ENCODE peak calls at places on chromosomes 1 and 21, in seven cellular contexts. D is OCI-LY7, P is AG04450, L is lung, J is GM23248, T is heart left ventricle, V is Caco-2. C is an unnamed sample.

GRCh38 chr21:34878501-34878900 is 170.6 kb downstream of the RUNX1 start:
- DNase-seq in T (no peak), D (no peak), J (peak; percentile 47), L (peak; percentile 78), P (no peak), V (no peak), C (no peak)

GRCh38 chr21:22791376-22791775 is 1793.2 kb downstream of the NCAM2 start:
- DNase-seq in P (no peak), D (no peak), V (no peak), J (no peak), L (no peak), T (no peak), C (no peak)

GRCh38 chr1:158043232-158043631 is 49.8 kb downstream of the KIRREL1 start:
- DNase-seq in V (no peak), L (no peak), T (no peak), P (no peak), J (no peak), D (no peak), C (no peak)

GRCh38 chr21:33230518-33231324 is 983 bp downstream of the IFNAR2 start:
- DNase-seq in L (peak; percentile 54), D (peak; percentile 83), J (peak; percentile 84), V (peak; percentile 70), P (no peak), T (peak; percentile 72), C (no peak)

GRCh38 chr1:221801773-221802516 is 60.1 kb upstream of the DUSP10 start:
- DNase-seq in J (peak; percentile 83), L (no peak), D (no peak), V (no peak), P (peak; percentile 30), T (no peak), C (no peak)

GRCh38 chr1:188065917-188066316 is 1237.2 kb downstream of the PLA2G4A start:
- DNase-seq in V (no peak), P (peak; percentile 3), D (no peak), J (no peak), L (no peak), T (no peak), C (no peak)

GRCh38 chr1:204190212-204191211 is 5.8 kb downstream of the KISS1 start:
- DNase-seq in D (no peak), T (peak; percentile 39), L (no peak), P (no peak), J (peak; percentile 74), V (peak; percentile 82), C (no peak)

GRCh38 chr1:231929311-231929710 is 302.7 kb downstream of the DISC1 start:
- DNase-seq in P (no peak), J (peak; percentile 25), L (no peak), D (no peak), T (peak; percentile 41), V (no peak), C (no peak)

GRCh38 chr1:154320882-154321608 is at the start of gene AQP10:
- DNase-seq in P (no peak), J (no peak), T (no peak), L (no peak), D (no peak), V (peak; percentile 82), C (no peak)

GRCh38 chr1:68174173-68175113 is 57.9 kb downstream of the WLS start:
- DNase-seq in D (no peak), P (peak; percentile 94), T (peak; percentile 66), V (no peak), J (peak; percentile 96), L (peak; percentile 71), C (no peak)

GRCh38 chr1:24418898-24419628 is 3.5 kb downstream of the NIPAL3 start:
- DNase-seq in D (no peak), P (no peak), L (peak; percentile 70), J (peak; percentile 42), T (no peak), V (no peak), C (no peak)

GRCh38 chr1:210920258-210920657 is 213.7 kb downstream of the KCNH1 start:
- DNase-seq in V (no peak), J (no peak), P (no peak), D (no peak), T (no peak), L (no peak), C (no peak)

GRCh38 chr1:214453109-214453722 is 98.2 kb downstream of the PTPN14 start:
- DNase-seq in D (no peak), V (no peak), P (no peak), L (no peak), J (peak; percentile 69), T (no peak), C (no peak)

GRCh38 chr1:18041107-18041506 is 66.5 kb upstream of the IGSF21 start:
- DNase-seq in T (no peak), P (no peak), D (peak; percentile 65), L (no peak), J (no peak), V (no peak), C (no peak)

GRCh38 chr1:197065549-197065948 is 1.5 kb downstream of the F13B start:
- DNase-seq in J (peak; percentile 67), L (no peak), V (no peak), T (no peak), P (no peak), D (no peak), C (no peak)

GRCh38 chr1:22500476-22500875 is 48.8 kb downstream of the ZBTB40 start:
- DNase-seq in D (no peak), J (peak; percentile 36), L (peak; percentile 70), T (peak; percentile 43), V (no peak), P (peak; percentile 11), C (no peak)

GRCh38 chr21:35352066-35352770 is 303.1 kb upstream of the RUNX1 start:
- DNase-seq in D (no peak), P (no peak), T (no peak), V (no peak), L (no peak), J (peak; percentile 91), C (no peak)

GRCh38 chr1:151989131-151989868 is 4.4 kb downstream of the S100A10 start:
- DNase-seq in T (peak; percentile 77), J (peak; percentile 97), D (no peak), V (peak; percentile 58), L (peak; percentile 82), P (no peak), C (no peak)

GRCh38 chr1:151990856-151991198 is 2.8 kb downstream of the S100A10 start:
- DNase-seq in V (no peak), D (no peak), T (peak; percentile 41), L (peak; percentile 60), P (no peak), J (peak; percentile 76), C (no peak)

GRCh38 chr1:151988405-151988851 is 5.2 kb downstream of the S100A10 start:
- DNase-seq in D (no peak), V (peak; percentile 88), J (peak; percentile 83), P (no peak), T (no peak), L (no peak), C (no peak)

GRCh38 chr1:151991663-151992344 is 1.9 kb downstream of the S100A10 start:
- DNase-seq in L (no peak), J (peak; percentile 55), V (no peak), D (no peak), T (no peak), P (no peak), C (no peak)

DNA sequence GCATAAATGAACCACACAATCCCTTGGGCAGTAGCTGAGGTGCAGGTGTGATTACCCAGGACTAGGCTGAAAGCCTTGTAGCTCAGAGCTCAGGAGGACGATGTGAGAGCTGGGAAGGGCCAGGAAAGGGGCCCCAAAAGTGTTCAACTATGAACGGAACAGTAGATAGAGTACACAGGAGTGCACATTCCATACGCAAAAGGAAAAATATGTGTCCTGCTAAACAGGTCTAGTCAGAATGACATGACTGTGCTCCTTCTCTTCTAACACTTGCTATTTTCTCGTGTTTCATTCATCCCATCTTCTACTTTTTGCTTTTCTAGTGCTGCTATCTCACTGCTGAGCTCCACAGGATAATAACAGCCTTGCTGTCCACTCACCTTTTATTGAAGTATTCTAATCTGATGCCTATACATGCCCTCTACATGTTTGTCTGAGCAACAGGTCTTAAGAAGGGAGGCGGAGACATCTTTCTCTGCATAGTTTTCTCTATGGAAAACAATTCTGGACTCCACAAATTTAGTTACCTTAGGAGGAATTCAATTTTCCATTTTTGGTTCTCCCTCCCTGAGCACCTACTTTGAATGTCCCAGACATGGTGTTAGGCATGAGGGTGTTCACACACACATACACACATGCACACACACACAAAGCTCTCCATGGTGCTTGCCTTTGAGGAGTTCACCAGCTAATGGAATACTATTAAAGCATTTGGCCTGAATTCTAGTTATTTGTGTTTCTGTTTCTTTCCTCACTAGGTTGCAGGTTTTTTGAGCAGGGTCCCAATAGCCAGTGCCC is 3.4 kb downstream of the S100A10 start:
- DNase-seq in P (no peak), J (peak; percentile 38), T (no peak), V (peak; percentile 59), D (no peak), L (no peak), C (no peak)
- H3K4me3 ChIP-seq in P (peak overlapping the region; percentile 94), J (peak overlapping the region; percentile 97), T (peak overlapping the region; percentile 95), V (peak overlapping the region; percentile 88), D (no peak overlapping the region), L (no peak overlapping the region), C (no peak overlapping the region)

GRCh38 chr21:44576025-44576420 is 2.5 kb downstream of the KRTAP10-4 start:
- DNase-seq in P (no peak), D (no peak), V (no peak), T (no peak), L (peak; percentile 22), J (no peak), C (no peak)
- H3K9me3 ChIP-seq in P (peaks cover 31% of the 10 kb centered on the region), D (peaks cover 1% of the 10 kb centered on the region), V (peaks cover 5% of the 10 kb centered on the region), T (peaks cover 30% of the 10 kb centered on the region), L (peaks cover 38% of the 10 kb centered on the region), J (no peaks in the 10 kb centered on the region), C (no peaks in the 10 kb centered on the region)

DNA sequence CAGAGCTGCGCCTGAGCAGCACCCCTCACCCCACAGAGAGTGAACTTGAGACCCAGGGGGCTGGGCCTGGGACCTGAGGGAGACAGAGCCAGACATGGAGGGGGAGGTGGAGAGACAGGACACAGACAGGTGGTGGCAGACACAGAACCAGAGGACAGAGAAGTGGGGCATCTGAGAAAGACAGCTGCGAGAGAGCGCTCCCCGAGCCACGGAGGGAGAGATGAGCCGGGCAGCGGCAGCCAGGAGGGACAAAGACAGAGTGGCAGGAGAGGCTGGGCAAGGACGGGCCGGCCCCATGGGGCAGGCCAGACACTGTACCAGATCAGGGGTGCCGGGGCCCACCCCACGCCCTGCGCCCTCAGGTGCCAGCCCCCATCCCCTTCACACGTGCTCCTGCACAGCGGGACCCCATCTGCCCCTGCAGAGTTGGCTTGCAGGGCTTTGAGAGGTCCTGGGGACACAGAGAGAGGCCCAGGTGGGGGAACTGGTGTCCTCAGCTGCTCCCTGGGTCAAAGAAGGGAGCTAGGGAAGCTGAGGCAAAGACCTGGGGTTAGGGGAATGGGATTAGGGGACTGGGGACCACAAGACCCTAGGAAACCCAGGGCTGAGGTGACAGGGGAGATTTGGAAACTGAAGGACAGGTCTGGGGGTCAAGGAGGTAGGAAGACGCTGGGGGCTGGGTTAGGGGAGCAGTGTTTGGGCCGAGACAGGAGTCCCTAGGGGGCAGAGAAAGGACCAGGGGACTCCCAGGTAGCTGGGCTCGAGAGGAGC is 683 bp downstream of the FNDC5 start:
- DNase-seq in J (no peak), T (peak; percentile 37), P (no peak), V (no peak), D (no peak), L (no peak), C (no peak)
- H3K4me3 ChIP-seq in J (peak overlapping the region; percentile 51), T (peak overlapping the region; percentile 46), P (peak overlapping the region; percentile 32), V (peak overlapping the region; percentile 28), D (no peak overlapping the region), L (no peak overlapping the region), C (no peak overlapping the region)

DNA sequence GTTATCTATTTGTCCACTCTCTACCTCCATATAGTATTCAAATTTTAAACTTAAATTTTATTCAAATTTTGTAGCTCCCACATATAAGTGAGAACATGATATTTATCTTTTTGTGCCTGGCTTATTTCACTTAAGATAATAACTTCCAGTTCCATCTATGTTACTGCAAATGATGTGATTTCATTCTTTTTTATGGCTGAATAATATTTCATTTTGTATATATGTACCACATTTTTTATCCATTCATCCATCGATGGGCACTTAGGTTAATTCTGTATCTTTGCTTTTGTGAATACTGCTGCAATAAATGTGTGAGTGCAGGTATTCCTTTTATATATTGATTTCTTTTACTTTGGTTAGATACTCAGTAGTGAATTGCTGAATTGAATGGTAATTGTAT is 2.1 kb downstream of the DNAH14 start:
- DNase-seq in P (no peak), V (no peak), T (no peak), J (no peak), D (no peak), L (no peak), C (no peak)
- H3K9me3 ChIP-seq in P (no peaks in the 10 kb centered on the region), V (peaks cover 30% of the 10 kb centered on the region), T (peaks cover 39% of the 10 kb centered on the region), J (peaks cover 17% of the 10 kb centered on the region), D (peaks cover 26% of the 10 kb centered on the region), L (no peaks in the 10 kb centered on the region), C (peaks cover 6% of the 10 kb centered on the region)

C was measured in effector memory CD4-positive, alpha-beta T cell.